ENCODE peak calls at places on chromosomes 5 and 9, in eight cellular contexts. One of them, this sample, is unnamed.

GRCh38 chr9:133439337-133439736 is 17.2 kb downstream of the ADAMTS13 start:
- DNase-seq in tibial artery: no peak
- DNase-seq in right atrium auricular region: no peak
- DNase-seq in heart left ventricle: no peak
- DNase-seq in fibroblast of lung: no peak
- DNase-seq in CD8-positive, alpha-beta memory T cell: no peak
- DNase-seq in PC-3: no peak
- DNase-seq in heart right ventricle: no peak
- DNase-seq in this sample: no peak

GRCh38 chr5:34789021-34789531 is 49.9 kb upstream of the TTC23L start:
- DNase-seq in tibial artery: peak; percentile 26
- DNase-seq in right atrium auricular region: no peak
- DNase-seq in heart left ventricle: peak; percentile 40
- DNase-seq in fibroblast of lung: peak; percentile 31
- DNase-seq in CD8-positive, alpha-beta memory T cell: no peak
- DNase-seq in PC-3: no peak
- DNase-seq in heart right ventricle: no peak
- DNase-seq in this sample: no peak

GRCh38 chr5:133348406-133348805 is 263.9 kb downstream of the FSTL4 start:
- DNase-seq in tibial artery: no peak
- DNase-seq in right atrium auricular region: no peak
- DNase-seq in heart left ventricle: no peak
- DNase-seq in fibroblast of lung: no peak
- DNase-seq in CD8-positive, alpha-beta memory T cell: no peak
- DNase-seq in PC-3: no peak
- DNase-seq in heart right ventricle: no peak
- DNase-seq in this sample: no peak

GRCh38 chr5:67004730-67005350 is 191.8 kb downstream of the CD180 start:
- DNase-seq in tibial artery: no peak
- DNase-seq in right atrium auricular region: no peak
- DNase-seq in heart left ventricle: no peak
- DNase-seq in fibroblast of lung: no peak
- DNase-seq in CD8-positive, alpha-beta memory T cell: no peak
- DNase-seq in PC-3: no peak
- DNase-seq in heart right ventricle: no peak
- DNase-seq in this sample: no peak

GRCh38 chr9:26053954-26054353 is 375.7 kb upstream of the TUSC1 start:
- DNase-seq in tibial artery: no peak
- DNase-seq in right atrium auricular region: no peak
- DNase-seq in heart left ventricle: no peak
- DNase-seq in fibroblast of lung: no peak
- DNase-seq in CD8-positive, alpha-beta memory T cell: no peak
- DNase-seq in PC-3: no peak
- DNase-seq in heart right ventricle: no peak
- DNase-seq in this sample: no peak

GRCh38 chr5:72608297-72608696 is 101.1 kb upstream of the ZNF366 start:
- DNase-seq in tibial artery: no peak
- DNase-seq in right atrium auricular region: no peak
- DNase-seq in heart left ventricle: peak; percentile 43
- DNase-seq in fibroblast of lung: peak; percentile 86
- DNase-seq in CD8-positive, alpha-beta memory T cell: no peak
- DNase-seq in PC-3: no peak
- DNase-seq in heart right ventricle: no peak
- DNase-seq in this sample: no peak

GRCh38 chr9:109411069-109411761 is 86.9 kb downstream of the PTPN3 start:
- DNase-seq in tibial artery: no peak
- DNase-seq in right atrium auricular region: no peak
- DNase-seq in heart left ventricle: no peak
- DNase-seq in fibroblast of lung: no peak
- DNase-seq in CD8-positive, alpha-beta memory T cell: no peak
- DNase-seq in PC-3: no peak
- DNase-seq in heart right ventricle: no peak
- DNase-seq in this sample: no peak

GRCh38 chr5:90251447-90251846 is 158.1 kb downstream of the CETN3 start:
- DNase-seq in tibial artery: no peak
- DNase-seq in right atrium auricular region: no peak
- DNase-seq in heart left ventricle: no peak
- DNase-seq in fibroblast of lung: no peak
- DNase-seq in CD8-positive, alpha-beta memory T cell: no peak
- DNase-seq in PC-3: no peak
- DNase-seq in heart right ventricle: no peak
- DNase-seq in this sample: no peak

GRCh38 chr5:171271798-171272197 is 37.2 kb upstream of the TLX3 start:
- DNase-seq in tibial artery: no peak
- DNase-seq in right atrium auricular region: no peak
- DNase-seq in heart left ventricle: no peak
- DNase-seq in fibroblast of lung: no peak
- DNase-seq in CD8-positive, alpha-beta memory T cell: no peak
- DNase-seq in PC-3: no peak
- DNase-seq in heart right ventricle: no peak
- DNase-seq in this sample: no peak

GRCh38 chr5:80141681-80142080 is 106.5 kb downstream of the THBS4 start:
- DNase-seq in tibial artery: no peak
- DNase-seq in right atrium auricular region: no peak
- DNase-seq in heart left ventricle: no peak
- DNase-seq in fibroblast of lung: no peak
- DNase-seq in CD8-positive, alpha-beta memory T cell: no peak
- DNase-seq in PC-3: no peak
- DNase-seq in heart right ventricle: no peak
- DNase-seq in this sample: no peak

GRCh38 chr9:93134018-93134739 is at the start of gene NINJ1:
- DNase-seq in tibial artery: peak; percentile 64
- DNase-seq in right atrium auricular region: peak; percentile 80
- DNase-seq in heart left ventricle: peak; percentile 80
- DNase-seq in fibroblast of lung: peak; percentile 59
- DNase-seq in CD8-positive, alpha-beta memory T cell: peak; percentile 89
- DNase-seq in PC-3: peak; percentile 63
- DNase-seq in heart right ventricle: peak; percentile 78
- DNase-seq in this sample: peak; percentile 85
- H3K4me1 ChIP-seq in tibial artery: peaks cover 51% of the 10 kb centered on the region
- H3K4me1 ChIP-seq in right atrium auricular region: peaks cover 59% of the 10 kb centered on the region
- H3K4me1 ChIP-seq in heart left ventricle: peaks cover 56% of the 10 kb centered on the region
- H3K4me1 ChIP-seq in fibroblast of lung: peaks cover 17% of the 10 kb centered on the region
- H3K4me1 ChIP-seq in CD8-positive, alpha-beta memory T cell: peaks cover 52% of the 10 kb centered on the region
- H3K4me1 ChIP-seq in PC-3: peaks cover 19% of the 10 kb centered on the region
- H3K4me1 ChIP-seq in heart right ventricle: peaks cover 59% of the 10 kb centered on the region
- H3K4me1 ChIP-seq in this sample: peaks cover 33% of the 10 kb centered on the region

GRCh38 chr9:137066096-137066861 is 4.1 kb downstream of the SAPCD2 start:
- DNase-seq in tibial artery: no peak
- DNase-seq in right atrium auricular region: no peak
- DNase-seq in heart left ventricle: no peak
- DNase-seq in fibroblast of lung: no peak
- DNase-seq in CD8-positive, alpha-beta memory T cell: no peak
- DNase-seq in PC-3: no peak
- DNase-seq in heart right ventricle: no peak
- DNase-seq in this sample: no peak

GRCh38 chr9:137065336-137065967 is 4.9 kb downstream of the SAPCD2 start:
- DNase-seq in tibial artery: no peak
- DNase-seq in right atrium auricular region: no peak
- DNase-seq in heart left ventricle: no peak
- DNase-seq in fibroblast of lung: no peak
- DNase-seq in CD8-positive, alpha-beta memory T cell: no peak
- DNase-seq in PC-3: no peak
- DNase-seq in heart right ventricle: no peak
- DNase-seq in this sample: no peak

GRCh38 chr9:137063311-137064026 is 6.9 kb downstream of the SAPCD2 start:
- DNase-seq in tibial artery: no peak
- DNase-seq in right atrium auricular region: no peak
- DNase-seq in heart left ventricle: no peak
- DNase-seq in fibroblast of lung: no peak
- DNase-seq in CD8-positive, alpha-beta memory T cell: no peak
- DNase-seq in PC-3: no peak
- DNase-seq in heart right ventricle: no peak
- DNase-seq in this sample: no peak

GRCh38 chr9:137064027-137064879 is 6.1 kb downstream of the SAPCD2 start:
- DNase-seq in tibial artery: peak; percentile 48
- DNase-seq in right atrium auricular region: no peak
- DNase-seq in heart left ventricle: peak; percentile 68
- DNase-seq in fibroblast of lung: peak; percentile 39
- DNase-seq in CD8-positive, alpha-beta memory T cell: no peak
- DNase-seq in PC-3: peak; percentile 46
- DNase-seq in heart right ventricle: peak; percentile 82
- DNase-seq in this sample: no peak

DNA sequence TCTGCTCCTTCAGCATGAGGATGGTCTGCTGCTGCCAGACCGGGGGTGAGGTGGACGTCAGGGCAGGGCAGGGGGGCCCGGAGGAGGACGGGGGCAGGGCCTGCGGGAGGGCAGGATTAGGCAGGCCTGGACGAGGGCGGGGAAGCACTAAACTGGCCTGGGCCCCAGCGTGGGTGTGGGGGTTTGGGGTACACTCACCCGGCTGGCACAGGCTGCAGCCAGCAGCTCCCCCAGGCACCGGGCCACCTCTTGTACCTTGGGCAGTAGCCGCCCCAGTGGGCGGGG is 5.5 kb downstream of the SAPCD2 start:
- DNase-seq in tibial artery: no peak
- DNase-seq in right atrium auricular region: no peak
- DNase-seq in heart left ventricle: no peak
- DNase-seq in fibroblast of lung: no peak
- DNase-seq in CD8-positive, alpha-beta memory T cell: no peak
- DNase-seq in PC-3: no peak
- DNase-seq in heart right ventricle: no peak
- DNase-seq in this sample: no peak
- H3K4me3 ChIP-seq in tibial artery: no peak overlapping the region
- H3K4me3 ChIP-seq in right atrium auricular region: no peak overlapping the region
- H3K4me3 ChIP-seq in heart left ventricle: no peak overlapping the region
- H3K4me3 ChIP-seq in fibroblast of lung: no peak overlapping the region
- H3K4me3 ChIP-seq in CD8-positive, alpha-beta memory T cell: no peak overlapping the region
- H3K4me3 ChIP-seq in PC-3: no peak overlapping the region
- H3K4me3 ChIP-seq in heart right ventricle: no peak overlapping the region
- H3K4me3 ChIP-seq in this sample: no peak overlapping the region

GRCh38 chr5:148806520-148806931 is 19.9 kb upstream of the ADRB2 start:
- DNase-seq in tibial artery: no peak
- DNase-seq in right atrium auricular region: no peak
- DNase-seq in heart left ventricle: no peak
- DNase-seq in fibroblast of lung: no peak
- DNase-seq in CD8-positive, alpha-beta memory T cell: no peak
- DNase-seq in PC-3: peak; percentile 57
- DNase-seq in heart right ventricle: no peak
- DNase-seq in this sample: no peak

GRCh38 chr5:148808864-148809642 is 17.4 kb upstream of the ADRB2 start:
- DNase-seq in tibial artery: no peak
- DNase-seq in right atrium auricular region: no peak
- DNase-seq in heart left ventricle: peak; percentile 30
- DNase-seq in fibroblast of lung: no peak
- DNase-seq in CD8-positive, alpha-beta memory T cell: peak; percentile 56
- DNase-seq in PC-3: peak; percentile 74
- DNase-seq in heart right ventricle: no peak
- DNase-seq in this sample: no peak

GRCh38 chr5:148801682-148802276 is 24.6 kb upstream of the ADRB2 start:
- DNase-seq in tibial artery: no peak
- DNase-seq in right atrium auricular region: no peak
- DNase-seq in heart left ventricle: no peak
- DNase-seq in fibroblast of lung: no peak
- DNase-seq in CD8-positive, alpha-beta memory T cell: no peak
- DNase-seq in PC-3: no peak
- DNase-seq in heart right ventricle: no peak
- DNase-seq in this sample: no peak

GRCh38 chr5:148807845-148808244 is 18.6 kb upstream of the ADRB2 start:
- DNase-seq in tibial artery: no peak
- DNase-seq in right atrium auricular region: no peak
- DNase-seq in heart left ventricle: no peak
- DNase-seq in fibroblast of lung: no peak
- DNase-seq in CD8-positive, alpha-beta memory T cell: no peak
- DNase-seq in PC-3: no peak
- DNase-seq in heart right ventricle: no peak
- DNase-seq in this sample: no peak

DNA sequence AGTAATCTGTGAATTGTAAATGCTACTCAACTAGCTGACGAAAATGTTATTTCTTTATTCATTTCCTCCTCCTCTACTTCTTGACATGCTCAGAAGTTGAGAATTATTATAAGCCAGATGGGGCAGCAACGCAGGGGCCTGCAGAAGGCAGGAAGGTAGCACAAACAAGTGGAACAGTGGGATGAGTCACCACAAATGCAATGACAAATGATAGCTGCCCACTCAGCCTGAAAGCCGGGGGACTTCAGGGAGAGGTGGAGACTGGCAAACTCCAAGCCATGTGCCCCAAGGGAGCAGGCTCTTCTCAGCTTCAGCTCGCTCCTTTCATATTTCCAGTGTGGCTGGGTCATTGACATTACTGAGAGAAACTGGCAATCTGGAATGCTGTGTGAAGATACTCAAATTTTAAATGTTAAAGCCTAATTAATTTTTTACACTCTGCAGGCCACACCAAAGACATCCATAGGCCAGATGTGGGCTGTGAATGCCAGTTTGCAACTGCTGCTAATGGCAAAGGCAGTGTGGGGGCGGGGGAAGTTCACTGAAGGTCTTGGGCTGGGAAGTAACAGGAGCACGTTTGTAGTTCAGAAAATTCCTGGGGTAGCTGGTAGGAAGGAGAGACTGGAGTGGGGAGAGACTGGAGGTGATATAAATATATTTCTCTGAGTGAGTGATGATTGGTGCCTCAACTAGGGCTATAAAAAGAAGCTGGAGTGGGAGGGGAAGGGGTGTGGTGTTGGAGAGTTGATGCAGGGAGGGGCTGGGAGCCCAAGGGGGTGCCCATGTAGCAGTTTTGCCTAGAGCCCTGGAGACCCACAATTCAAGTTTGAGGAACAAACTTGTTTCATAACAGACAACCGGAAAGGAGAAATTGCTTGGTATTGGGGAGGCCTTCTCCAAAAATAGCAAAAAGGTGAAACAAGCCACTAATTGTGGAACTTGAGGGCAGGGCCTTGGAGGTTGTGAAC is 20.8 kb upstream of the ADRB2 start:
- DNase-seq in tibial artery: no peak
- DNase-seq in right atrium auricular region: no peak
- DNase-seq in heart left ventricle: peak; percentile 44
- DNase-seq in fibroblast of lung: no peak
- DNase-seq in CD8-positive, alpha-beta memory T cell: no peak
- DNase-seq in PC-3: peak; percentile 78
- DNase-seq in heart right ventricle: peak; percentile 51
- DNase-seq in this sample: no peak
- H3K4me1 ChIP-seq in tibial artery: peaks cover 12% of the 10 kb centered on the region
- H3K4me1 ChIP-seq in right atrium auricular region: peaks cover 37% of the 10 kb centered on the region
- H3K4me1 ChIP-seq in heart left ventricle: peaks cover 44% of the 10 kb centered on the region
- H3K4me1 ChIP-seq in fibroblast of lung: peaks cover 5% of the 10 kb centered on the region
- H3K4me1 ChIP-seq in CD8-positive, alpha-beta memory T cell: peaks cover 12% of the 10 kb centered on the region
- H3K4me1 ChIP-seq in PC-3: peaks cover 54% of the 10 kb centered on the region
- H3K4me1 ChIP-seq in heart right ventricle: peaks cover 36% of the 10 kb centered on the region
- H3K4me1 ChIP-seq in this sample: peaks cover 10% of the 10 kb centered on the region

DNA sequence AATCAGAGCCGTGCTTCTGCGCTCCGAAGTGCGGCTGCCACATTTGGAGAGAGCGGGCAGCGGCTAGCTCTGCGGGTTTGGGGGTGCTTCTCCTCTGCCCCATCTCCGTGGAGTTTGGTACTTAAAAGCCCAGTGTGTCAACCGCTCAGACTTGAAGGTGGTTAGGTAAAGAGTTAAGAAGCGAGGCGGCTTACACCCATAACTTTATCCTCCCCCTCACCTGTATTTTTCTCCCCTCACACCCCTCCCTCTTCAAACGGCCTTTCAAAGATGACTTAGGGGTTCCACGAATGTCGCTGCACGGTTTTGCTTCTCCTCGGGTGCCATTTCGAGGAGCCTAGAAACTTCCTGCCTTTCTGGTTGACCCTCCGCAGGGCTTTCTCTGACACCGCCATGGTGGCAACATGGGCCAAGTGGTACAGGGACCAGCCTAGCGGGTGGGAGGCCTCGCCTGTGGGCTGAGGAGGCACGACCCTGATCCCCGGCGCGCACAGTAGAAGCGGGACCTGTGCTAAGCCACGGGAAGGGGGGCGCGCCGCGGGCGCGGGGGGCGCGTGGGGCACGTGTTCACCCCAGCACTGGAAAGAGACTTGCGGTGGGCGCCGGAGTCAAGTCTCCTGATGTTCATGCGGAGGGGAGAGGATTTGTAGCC is 31.8 kb upstream of the NFIB start:
- DNase-seq in tibial artery: no peak
- DNase-seq in right atrium auricular region: no peak
- DNase-seq in heart left ventricle: no peak
- DNase-seq in fibroblast of lung: no peak
- DNase-seq in CD8-positive, alpha-beta memory T cell: no peak
- DNase-seq in PC-3: no peak
- DNase-seq in heart right ventricle: no peak
- DNase-seq in this sample: no peak
- H3K4me3 ChIP-seq in tibial artery: peak overlapping the region; percentile 69
- H3K4me3 ChIP-seq in right atrium auricular region: peak overlapping the region; percentile 60
- H3K4me3 ChIP-seq in heart left ventricle: no peak overlapping the region
- H3K4me3 ChIP-seq in fibroblast of lung: no peak overlapping the region
- H3K4me3 ChIP-seq in CD8-positive, alpha-beta memory T cell: no peak overlapping the region
- H3K4me3 ChIP-seq in PC-3: no peak overlapping the region
- H3K4me3 ChIP-seq in heart right ventricle: no peak overlapping the region
- H3K4me3 ChIP-seq in this sample: no peak overlapping the region